ENCODE peak calls at places on chromosomes 1 and 21, in five cellular contexts. X is IMR-90, V is mesenchymal stem cell, F is H1, O is neuronal stem cell. Y is an unnamed sample.

GRCh38 chr1:18282851-18283600 is 175.4 kb downstream of the IGSF21 start:
- DNase-seq in F (no peak), V (no peak), X (no peak), O (no peak), Y (no peak)

GRCh38 chr1:12450090-12450764 is 167.8 kb downstream of the DHRS3 start:
- DNase-seq in V (no peak), X (no peak), F (no peak), O (no peak), Y (no peak)

GRCh38 chr1:96416111-96416595 is 305.4 kb upstream of the PTBP2 start:
- DNase-seq in V (peak; percentile 100), O (no peak), X (peak; percentile 99), F (no peak), Y (no peak)

GRCh38 chr1:61241411-61241838 is 159.1 kb downstream of the NFIA start:
- DNase-seq in F (no peak), O (no peak), X (no peak), V (no peak), Y (no peak)

GRCh38 chr1:4152266-4152665 is 252.2 kb upstream of the C1orf174 start:
- DNase-seq in O (no peak), V (no peak), F (no peak), X (no peak), Y (no peak)

GRCh38 chr1:16978139-16978538 is 2.3 kb downstream of the MFAP2 start:
- DNase-seq in V (no peak), O (no peak), F (no peak), X (no peak), Y (no peak)

GRCh38 chr1:16141573-16142336 is 14.1 kb downstream of the EPHA2 start:
- DNase-seq in X (no peak), F (no peak), V (no peak), O (no peak), Y (no peak)

GRCh38 chr21:35529141-35529863 is 480.2 kb upstream of the RUNX1 start:
- DNase-seq in F (no peak), V (peak; percentile 36), O (no peak), X (peak; percentile 72), Y (peak; percentile 76)

GRCh38 chr1:38125016-38125415 is 78.4 kb upstream of the POU3F1 start:
- DNase-seq in X (no peak), F (no peak), V (no peak), O (no peak), Y (no peak)

GRCh38 chr1:51044199-51044598 is 57.8 kb upstream of the C1orf185 start:
- DNase-seq in O (no peak), V (no peak), F (no peak), X (no peak), Y (no peak)

GRCh38 chr1:181341026-181341632 is 142.2 kb upstream of the CACNA1E start:
- DNase-seq in F (no peak), X (no peak), O (no peak), V (no peak), Y (no peak)

GRCh38 chr1:110348050-110348449 is 8.9 kb downstream of the RBM15 start:
- DNase-seq in O (no peak), V (no peak), F (no peak), X (no peak), Y (no peak)

GRCh38 chr1:18962121-18962721 is 5.7 kb upstream of the IFFO2 start:
- DNase-seq in X (no peak), O (no peak), F (no peak), V (no peak), Y (peak; percentile 27)

GRCh38 chr1:59128784-59129227 is 168.1 kb upstream of the FGGY start:
- DNase-seq in O (peak; percentile 30), V (no peak), F (no peak), X (peak; percentile 44), Y (no peak)

GRCh38 chr1:53081384-53082066 is 19.5 kb downstream of the PODN start:
- DNase-seq in X (no peak), V (no peak), O (no peak), F (no peak), Y (no peak)

GRCh38 chr1:11318982-11319381 is 46.0 kb downstream of the UBIAD1 start:
- DNase-seq in V (no peak), O (no peak), F (no peak), X (no peak), Y (no peak)

GRCh38 chr1:200038987-200039848 is 11.7 kb downstream of the NR5A2 start:
- DNase-seq in V (peak; percentile 43), O (peak; percentile 70), X (no peak), F (no peak), Y (no peak)

DNA sequence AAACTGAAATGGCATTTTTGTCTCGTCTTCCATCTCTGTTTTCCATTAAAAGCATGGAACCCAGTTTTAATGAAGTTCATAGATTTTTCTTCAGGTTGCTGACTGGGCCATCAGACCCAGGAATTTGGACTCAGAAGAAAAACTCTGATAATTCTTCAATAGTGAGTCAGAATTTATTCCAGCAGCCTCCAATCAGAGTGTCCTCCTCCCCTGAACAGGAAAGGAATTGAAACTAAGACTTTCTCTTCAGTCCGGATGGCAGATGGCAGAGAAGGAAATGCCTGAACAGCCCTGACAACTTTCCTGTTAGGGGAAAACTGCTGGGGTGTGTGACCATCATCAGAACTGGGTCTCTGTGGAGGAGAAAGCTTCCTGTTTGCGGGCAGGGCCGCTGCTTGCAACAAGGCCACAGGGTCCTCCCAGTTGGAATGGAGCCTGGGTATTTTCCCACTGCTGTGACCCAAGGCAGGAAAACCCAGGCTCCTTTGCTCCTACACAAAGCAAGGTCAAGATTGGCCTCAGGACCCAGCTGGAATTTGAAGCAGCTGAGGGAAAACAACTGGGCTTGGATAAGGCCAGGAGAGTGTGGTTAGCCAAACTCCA is 20.7 kb downstream of the CD34 start:
- DNase-seq in F (no peak), O (no peak), V (peak; percentile 85), X (peak; percentile 67), Y (no peak)
- H3K4me3 ChIP-seq in F (no peak overlapping the region), O (no peak overlapping the region), V (no peak overlapping the region), X (peak overlapping the region; percentile 2), Y (no peak overlapping the region)

GRCh38 chr1:225896937-225897549 is 8.1 kb upstream of the LEFTY1 start:
- DNase-seq in X (peak; percentile 34), O (no peak), V (peak; percentile 22), F (no peak), Y (no peak)

GRCh38 chr1:225903623-225904022 is 14.7 kb upstream of the LEFTY1 start:
- DNase-seq in F (no peak), V (no peak), X (no peak), O (no peak), Y (no peak)

GRCh38 chr1:225897595-225898514 is 8.9 kb upstream of the LEFTY1 start:
- DNase-seq in X (no peak), O (no peak), V (no peak), F (no peak), Y (no peak)

DNA sequence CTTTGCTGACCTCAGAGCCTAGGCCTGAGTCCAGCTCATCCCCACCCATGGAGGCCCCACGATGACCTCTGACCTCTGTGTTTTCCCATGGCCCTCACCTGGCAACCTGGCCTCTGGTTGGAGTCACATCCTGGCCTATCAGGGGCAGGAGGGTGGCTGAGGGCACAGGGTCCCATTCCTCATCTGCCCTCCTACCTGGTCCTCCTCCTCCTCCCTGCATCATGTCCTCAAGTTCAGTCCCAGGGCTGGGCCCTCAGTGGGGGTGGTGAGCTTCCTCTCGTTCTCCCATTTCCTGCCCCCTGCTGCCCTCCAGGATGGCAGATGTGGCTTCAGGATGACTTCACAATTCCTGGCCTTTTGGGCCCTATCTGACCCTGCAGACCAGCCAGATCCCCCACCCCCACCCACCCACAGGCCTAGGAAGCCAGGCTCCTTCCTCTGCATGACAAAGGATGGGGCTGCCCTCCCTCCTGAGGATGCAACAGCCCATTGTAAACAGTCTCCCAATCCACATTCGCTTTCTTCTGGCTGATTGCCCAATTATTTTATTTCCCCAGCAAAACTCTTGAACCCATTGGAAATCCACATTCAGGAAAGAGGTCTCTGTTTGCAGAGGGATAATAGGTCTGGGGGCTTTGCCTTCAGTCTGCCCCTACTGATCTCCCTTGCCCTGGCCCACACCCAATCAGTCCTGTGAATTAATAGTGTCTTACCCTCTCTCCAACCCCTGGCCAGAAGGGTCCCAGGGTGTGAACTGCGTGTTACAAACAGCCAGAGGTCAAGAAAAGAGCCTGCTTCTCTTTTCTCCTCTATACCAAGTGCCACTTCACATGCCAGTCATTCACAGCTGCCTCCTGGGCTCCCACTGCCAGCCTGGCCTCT is 10.3 kb upstream of the LEFTY1 start:
- DNase-seq in F (peak; percentile 94), V (no peak), O (no peak), X (no peak), Y (no peak)
- H4K91ac ChIP-seq in F (peak overlapping the region; percentile 98), V (no peak overlapping the region), O (peak overlapping the region; percentile 80), X (no peak overlapping the region), Y (no peak overlapping the region)

GRCh38 chr1:108575241-108575850 is 15.4 kb downstream of the EEIG2 start:
- DNase-seq in O (no peak), V (no peak), F (no peak), X (peak; percentile 10), Y (no peak)
- H3K4me3 ChIP-seq in O (no peak overlapping the region), V (no peak overlapping the region), F (no peak overlapping the region), X (no peak overlapping the region), Y (no peak overlapping the region)

GRCh38 chr1:45327644-45328515 is 1.2 kb downstream of the HPDL start:
- DNase-seq in V (no peak), O (no peak), F (no peak), X (no peak), Y (no peak)
- H4K91ac ChIP-seq in V (no peak overlapping the region), O (no peak overlapping the region), F (peak overlapping the region; percentile 89), X (no peak overlapping the region), Y (peak overlapping the region; percentile 2)

GRCh38 chr21:45986316-45987051 is 4.9 kb downstream of the COL6A1 start:
- DNase-seq in F (no peak), O (no peak), V (no peak), X (no peak), Y (no peak)

GRCh38 chr21:45989355-45990048 is 7.9 kb downstream of the COL6A1 start:
- DNase-seq in X (no peak), V (no peak), O (no peak), F (no peak), Y (no peak)

GRCh38 chr21:45985471-45986315 is 4.1 kb downstream of the COL6A1 start:
- DNase-seq in V (no peak), F (no peak), X (no peak), O (no peak), Y (no peak)

GRCh38 chr21:45988366-45989347 is 7.1 kb downstream of the COL6A1 start:
- DNase-seq in X (no peak), V (no peak), F (no peak), O (no peak), Y (no peak)

DNA sequence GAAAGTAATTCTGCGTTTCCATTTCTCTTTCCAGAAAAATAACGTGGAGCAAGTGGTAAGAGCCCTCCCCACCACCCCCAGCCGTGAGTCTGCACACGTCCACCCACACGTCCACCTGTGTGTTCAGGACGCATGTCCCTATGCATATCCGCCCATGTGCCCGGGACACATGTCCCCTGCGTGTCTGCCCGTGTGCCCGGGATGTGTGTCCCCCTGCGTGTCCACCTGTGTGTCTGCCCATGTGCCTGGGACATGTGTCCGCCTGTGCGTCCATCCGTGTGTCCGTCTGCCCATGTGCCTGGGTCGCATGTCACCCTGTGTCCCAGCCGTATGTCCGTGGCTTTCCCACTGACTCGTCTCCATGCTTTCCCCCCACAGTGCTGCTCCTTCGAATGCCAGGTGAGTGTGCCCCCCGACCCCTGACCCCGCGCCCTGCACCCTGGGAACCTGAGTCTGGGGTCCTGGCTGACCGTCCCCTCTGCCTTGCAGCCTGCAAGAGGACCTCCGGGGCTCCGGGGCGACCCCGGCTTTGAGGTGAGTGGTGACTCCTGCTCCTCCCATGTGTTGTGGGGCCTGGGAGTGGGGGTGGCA is 5.6 kb downstream of the COL6A1 start:
- DNase-seq in F (no peak), X (no peak), O (no peak), V (no peak), Y (no peak)
- H3K4me3 ChIP-seq in F (no peak overlapping the region), X (no peak overlapping the region), O (no peak overlapping the region), V (no peak overlapping the region), Y (no peak overlapping the region)